ENCODE peak calls at places on chromosomes 4 and X, in seven cellular contexts. One of them, this sample, is unnamed.

GRCh38 chr4:145552181-145552822 is 66.9 kb upstream of the MMAA start:
- DNase-seq in HFFc6: no peak
- DNase-seq in posterior vena cava: no peak
- DNase-seq in myocyte: no peak
- DNase-seq in CD4-positive, CD25-positive, alpha-beta regulatory T cell: no peak
- DNase-seq in NCI-H510A: no peak
- DNase-seq in GM04504: no peak
- DNase-seq in this sample: no peak

GRCh38 chr4:116599859-116600258 is 485.5 kb downstream of the TRAM1L1 start:
- DNase-seq in myocyte: no peak
- DNase-seq in GM04504: no peak
- DNase-seq in NCI-H510A: no peak
- DNase-seq in CD4-positive, CD25-positive, alpha-beta regulatory T cell: no peak
- DNase-seq in HFFc6: no peak
- DNase-seq in posterior vena cava: no peak
- DNase-seq in this sample: no peak

GRCh38 chr4:101355767-101356702 is 8.7 kb upstream of the PPP3CA start:
- DNase-seq in posterior vena cava: no peak
- DNase-seq in myocyte: peak; percentile 66
- DNase-seq in CD4-positive, CD25-positive, alpha-beta regulatory T cell: no peak
- DNase-seq in HFFc6: peak; percentile 82
- DNase-seq in NCI-H510A: no peak
- DNase-seq in GM04504: no peak
- DNase-seq in this sample: no peak

GRCh38 chrX:50431623-50432022 is 39.0 kb downstream of the DGKK start:
- DNase-seq in GM04504: no peak
- DNase-seq in HFFc6: no peak
- DNase-seq in myocyte: no peak
- DNase-seq in NCI-H510A: no peak
- DNase-seq in CD4-positive, CD25-positive, alpha-beta regulatory T cell: no peak
- DNase-seq in posterior vena cava: no peak
- DNase-seq in this sample: no peak

GRCh38 chrX:153353416-153353815 is 19.5 kb downstream of the ZNF275 start:
- DNase-seq in posterior vena cava: no peak
- DNase-seq in HFFc6: no peak
- DNase-seq in NCI-H510A: no peak
- DNase-seq in CD4-positive, CD25-positive, alpha-beta regulatory T cell: no peak
- DNase-seq in myocyte: no peak
- DNase-seq in GM04504: no peak
- DNase-seq in this sample: no peak

GRCh38 chr4:157220026-157220881 is at the start of gene GRIA2:
- DNase-seq in CD4-positive, CD25-positive, alpha-beta regulatory T cell: no peak
- DNase-seq in NCI-H510A: peak; percentile 16
- DNase-seq in HFFc6: no peak
- DNase-seq in myocyte: peak; percentile 74
- DNase-seq in GM04504: peak; percentile 18
- DNase-seq in posterior vena cava: peak; percentile 84
- DNase-seq in this sample: no peak

GRCh38 chr4:38529189-38530115 is 134.5 kb upstream of the KLF3 start:
- DNase-seq in GM04504: no peak
- DNase-seq in posterior vena cava: no peak
- DNase-seq in myocyte: no peak
- DNase-seq in CD4-positive, CD25-positive, alpha-beta regulatory T cell: no peak
- DNase-seq in HFFc6: no peak
- DNase-seq in NCI-H510A: peak; percentile 59
- DNase-seq in this sample: peak; percentile 38

GRCh38 chr4:47195706-47196105 is 164.3 kb downstream of the GABRB1 start:
- DNase-seq in NCI-H510A: no peak
- DNase-seq in GM04504: no peak
- DNase-seq in HFFc6: no peak
- DNase-seq in myocyte: no peak
- DNase-seq in posterior vena cava: no peak
- DNase-seq in CD4-positive, CD25-positive, alpha-beta regulatory T cell: no peak
- DNase-seq in this sample: no peak

GRCh38 chr4:112448211-112448745 is 67.7 kb downstream of the NEUROG2 start:
- DNase-seq in GM04504: no peak
- DNase-seq in NCI-H510A: no peak
- DNase-seq in HFFc6: peak; percentile 62
- DNase-seq in myocyte: peak; percentile 51
- DNase-seq in posterior vena cava: no peak
- DNase-seq in CD4-positive, CD25-positive, alpha-beta regulatory T cell: no peak
- DNase-seq in this sample: no peak

GRCh38 chrX:141989802-141990201 is 86.1 kb downstream of the MAGEC1 start:
- DNase-seq in GM04504: no peak
- DNase-seq in posterior vena cava: no peak
- DNase-seq in HFFc6: peak; percentile 66
- DNase-seq in NCI-H510A: no peak
- DNase-seq in myocyte: no peak
- DNase-seq in CD4-positive, CD25-positive, alpha-beta regulatory T cell: no peak
- DNase-seq in this sample: no peak

GRCh38 chr4:78545275-78546246 is 6.0 kb upstream of the ANXA3 start:
- DNase-seq in NCI-H510A: no peak
- DNase-seq in HFFc6: no peak
- DNase-seq in myocyte: peak; percentile 38
- DNase-seq in GM04504: no peak
- DNase-seq in CD4-positive, CD25-positive, alpha-beta regulatory T cell: no peak
- DNase-seq in posterior vena cava: no peak
- DNase-seq in this sample: no peak

GRCh38 chr4:123699823-123700822 is 303.5 kb downstream of the SPRY1 start:
- DNase-seq in HFFc6: peak; percentile 93
- DNase-seq in GM04504: peak; percentile 85
- DNase-seq in NCI-H510A: no peak
- DNase-seq in CD4-positive, CD25-positive, alpha-beta regulatory T cell: no peak
- DNase-seq in myocyte: peak; percentile 76
- DNase-seq in posterior vena cava: no peak
- DNase-seq in this sample: no peak

GRCh38 chr4:9944431-9945425 is 76.6 kb downstream of the SLC2A9 start:
- DNase-seq in myocyte: no peak
- DNase-seq in GM04504: no peak
- DNase-seq in NCI-H510A: no peak
- DNase-seq in posterior vena cava: no peak
- DNase-seq in CD4-positive, CD25-positive, alpha-beta regulatory T cell: no peak
- DNase-seq in HFFc6: no peak
- DNase-seq in this sample: no peak

GRCh38 chrX:12747433-12747832 is 43.8 kb upstream of the PRPS2 start:
- DNase-seq in posterior vena cava: no peak
- DNase-seq in myocyte: no peak
- DNase-seq in CD4-positive, CD25-positive, alpha-beta regulatory T cell: no peak
- DNase-seq in HFFc6: no peak
- DNase-seq in NCI-H510A: no peak
- DNase-seq in GM04504: no peak
- DNase-seq in this sample: no peak

GRCh38 chrX:47380268-47380667 is 9.9 kb downstream of the ZNF157 start:
- DNase-seq in CD4-positive, CD25-positive, alpha-beta regulatory T cell: peak; percentile 53
- DNase-seq in NCI-H510A: no peak
- DNase-seq in GM04504: no peak
- DNase-seq in posterior vena cava: no peak
- DNase-seq in myocyte: no peak
- DNase-seq in HFFc6: no peak
- DNase-seq in this sample: peak; percentile 61

GRCh38 chr4:11149612-11150259 is 279.0 kb downstream of the HS3ST1 start:
- DNase-seq in myocyte: no peak
- DNase-seq in NCI-H510A: peak; percentile 15
- DNase-seq in HFFc6: no peak
- DNase-seq in posterior vena cava: no peak
- DNase-seq in GM04504: no peak
- DNase-seq in CD4-positive, CD25-positive, alpha-beta regulatory T cell: no peak
- DNase-seq in this sample: no peak

GRCh38 chrX:150527108-150527507 is 41.3 kb upstream of the MTM1 start:
- DNase-seq in myocyte: no peak
- DNase-seq in CD4-positive, CD25-positive, alpha-beta regulatory T cell: no peak
- DNase-seq in HFFc6: no peak
- DNase-seq in posterior vena cava: no peak
- DNase-seq in GM04504: no peak
- DNase-seq in NCI-H510A: no peak
- DNase-seq in this sample: no peak

GRCh38 chr4:8324640-8325239 is 55.2 kb downstream of the HTRA3 start:
- DNase-seq in posterior vena cava: peak; percentile 6
- DNase-seq in CD4-positive, CD25-positive, alpha-beta regulatory T cell: no peak
- DNase-seq in NCI-H510A: no peak
- DNase-seq in HFFc6: peak; percentile 59
- DNase-seq in GM04504: no peak
- DNase-seq in myocyte: no peak
- DNase-seq in this sample: no peak

GRCh38 chr4:80077639-80078038 is 4.6 kb upstream of the ANTXR2 start:
- DNase-seq in myocyte: no peak
- DNase-seq in GM04504: no peak
- DNase-seq in CD4-positive, CD25-positive, alpha-beta regulatory T cell: peak; percentile 9
- DNase-seq in posterior vena cava: no peak
- DNase-seq in NCI-H510A: no peak
- DNase-seq in HFFc6: peak; percentile 43
- DNase-seq in this sample: no peak

GRCh38 chr4:37430718-37431416 is 186.3 kb downstream of the NWD2 start:
- DNase-seq in GM04504: no peak
- DNase-seq in NCI-H510A: peak; percentile 30
- DNase-seq in myocyte: no peak
- DNase-seq in CD4-positive, CD25-positive, alpha-beta regulatory T cell: no peak
- DNase-seq in HFFc6: no peak
- DNase-seq in posterior vena cava: no peak
- DNase-seq in this sample: no peak

GRCh38 chr4:38534344-38534743 is 129.7 kb upstream of the KLF3 start:
- DNase-seq in HFFc6: no peak
- DNase-seq in posterior vena cava: no peak
- DNase-seq in CD4-positive, CD25-positive, alpha-beta regulatory T cell: no peak
- DNase-seq in GM04504: no peak
- DNase-seq in myocyte: no peak
- DNase-seq in NCI-H510A: no peak
- DNase-seq in this sample: no peak

GRCh38 chr4:156971168-156971601 is 414 bp downstream of the PDGFC start:
- DNase-seq in NCI-H510A: no peak
- DNase-seq in CD4-positive, CD25-positive, alpha-beta regulatory T cell: no peak
- DNase-seq in GM04504: no peak
- DNase-seq in myocyte: no peak
- DNase-seq in posterior vena cava: peak; percentile 79
- DNase-seq in HFFc6: no peak
- DNase-seq in this sample: no peak